ENCODE peak calls at places on chromosomes 2 and 18, in seven cellular contexts. One of them, this sample, is unnamed.

GRCh38 chr2:239548491-239548890 is 147.7 kb upstream of the HDAC4 start:
- DNase-seq in adrenal gland: no peak
- DNase-seq in IMR-90: no peak
- DNase-seq in tibial nerve: no peak
- DNase-seq in testis: no peak
- DNase-seq in GM12891: no peak
- DNase-seq in A549: no peak
- DNase-seq in this sample: no peak

GRCh38 chr18:43514747-43515146 is 237.5 kb upstream of the SYT4 start:
- DNase-seq in adrenal gland: no peak
- DNase-seq in IMR-90: no peak
- DNase-seq in tibial nerve: no peak
- DNase-seq in testis: no peak
- DNase-seq in GM12891: no peak
- DNase-seq in A549: no peak
- DNase-seq in this sample: no peak

GRCh38 chr18:69127844-69128486 is 272.7 kb upstream of the DOK6 start:
- DNase-seq in adrenal gland: no peak
- DNase-seq in IMR-90: no peak
- DNase-seq in tibial nerve: no peak
- DNase-seq in testis: peak; percentile 18
- DNase-seq in GM12891: no peak
- DNase-seq in A549: no peak
- DNase-seq in this sample: no peak

GRCh38 chr2:120344991-120345975 is 653 bp upstream of the INHBB start:
- DNase-seq in adrenal gland: peak; percentile 15
- DNase-seq in IMR-90: no peak
- DNase-seq in tibial nerve: no peak
- DNase-seq in testis: no peak
- DNase-seq in GM12891: peak; percentile 56
- DNase-seq in A549: peak; percentile 29
- DNase-seq in this sample: no peak

GRCh38 chr2:28407131-28407975 is 14.7 kb downstream of the FOSL2 start:
- DNase-seq in adrenal gland: no peak
- DNase-seq in IMR-90: no peak
- DNase-seq in tibial nerve: no peak
- DNase-seq in testis: no peak
- DNase-seq in GM12891: no peak
- DNase-seq in A549: no peak
- DNase-seq in this sample: no peak

GRCh38 chr2:118645891-118646290 is 201.6 kb downstream of the EN1 start:
- DNase-seq in adrenal gland: no peak
- DNase-seq in IMR-90: no peak
- DNase-seq in tibial nerve: no peak
- DNase-seq in testis: no peak
- DNase-seq in GM12891: no peak
- DNase-seq in A549: no peak
- DNase-seq in this sample: no peak

GRCh38 chr18:58505181-58505580 is 123.7 kb downstream of the ALPK2 start:
- DNase-seq in adrenal gland: no peak
- DNase-seq in IMR-90: no peak
- DNase-seq in tibial nerve: no peak
- DNase-seq in testis: no peak
- DNase-seq in GM12891: no peak
- DNase-seq in A549: no peak
- DNase-seq in this sample: no peak

GRCh38 chr2:217316743-217317142 is 456.9 kb upstream of the TNP1 start:
- DNase-seq in adrenal gland: no peak
- DNase-seq in IMR-90: peak; percentile 73
- DNase-seq in tibial nerve: no peak
- DNase-seq in testis: no peak
- DNase-seq in GM12891: peak; percentile 39
- DNase-seq in A549: no peak
- DNase-seq in this sample: no peak

GRCh38 chr2:231204581-231204980 is 6.2 kb downstream of the ARMC9 start:
- DNase-seq in adrenal gland: no peak
- DNase-seq in IMR-90: no peak
- DNase-seq in tibial nerve: no peak
- DNase-seq in testis: no peak
- DNase-seq in GM12891: no peak
- DNase-seq in A549: no peak
- DNase-seq in this sample: no peak

GRCh38 chr2:47336259-47337238 is 66.4 kb upstream of the MSH2 start:
- DNase-seq in adrenal gland: peak; percentile 70
- DNase-seq in IMR-90: peak; percentile 46
- DNase-seq in tibial nerve: no peak
- DNase-seq in testis: peak; percentile 64
- DNase-seq in GM12891: peak; percentile 33
- DNase-seq in A549: no peak
- DNase-seq in this sample: no peak

GRCh38 chr18:48805826-48806535 is 144.8 kb downstream of the SMAD7 start:
- DNase-seq in adrenal gland: no peak
- DNase-seq in IMR-90: no peak
- DNase-seq in tibial nerve: no peak
- DNase-seq in testis: peak; percentile 11
- DNase-seq in GM12891: no peak
- DNase-seq in A549: no peak
- DNase-seq in this sample: no peak

GRCh38 chr2:172829229-172829628 is 93.6 kb downstream of the RAPGEF4 start:
- DNase-seq in adrenal gland: no peak
- DNase-seq in IMR-90: peak; percentile 93
- DNase-seq in tibial nerve: no peak
- DNase-seq in testis: no peak
- DNase-seq in GM12891: no peak
- DNase-seq in A549: peak; percentile 13
- DNase-seq in this sample: peak; percentile 15

DNA sequence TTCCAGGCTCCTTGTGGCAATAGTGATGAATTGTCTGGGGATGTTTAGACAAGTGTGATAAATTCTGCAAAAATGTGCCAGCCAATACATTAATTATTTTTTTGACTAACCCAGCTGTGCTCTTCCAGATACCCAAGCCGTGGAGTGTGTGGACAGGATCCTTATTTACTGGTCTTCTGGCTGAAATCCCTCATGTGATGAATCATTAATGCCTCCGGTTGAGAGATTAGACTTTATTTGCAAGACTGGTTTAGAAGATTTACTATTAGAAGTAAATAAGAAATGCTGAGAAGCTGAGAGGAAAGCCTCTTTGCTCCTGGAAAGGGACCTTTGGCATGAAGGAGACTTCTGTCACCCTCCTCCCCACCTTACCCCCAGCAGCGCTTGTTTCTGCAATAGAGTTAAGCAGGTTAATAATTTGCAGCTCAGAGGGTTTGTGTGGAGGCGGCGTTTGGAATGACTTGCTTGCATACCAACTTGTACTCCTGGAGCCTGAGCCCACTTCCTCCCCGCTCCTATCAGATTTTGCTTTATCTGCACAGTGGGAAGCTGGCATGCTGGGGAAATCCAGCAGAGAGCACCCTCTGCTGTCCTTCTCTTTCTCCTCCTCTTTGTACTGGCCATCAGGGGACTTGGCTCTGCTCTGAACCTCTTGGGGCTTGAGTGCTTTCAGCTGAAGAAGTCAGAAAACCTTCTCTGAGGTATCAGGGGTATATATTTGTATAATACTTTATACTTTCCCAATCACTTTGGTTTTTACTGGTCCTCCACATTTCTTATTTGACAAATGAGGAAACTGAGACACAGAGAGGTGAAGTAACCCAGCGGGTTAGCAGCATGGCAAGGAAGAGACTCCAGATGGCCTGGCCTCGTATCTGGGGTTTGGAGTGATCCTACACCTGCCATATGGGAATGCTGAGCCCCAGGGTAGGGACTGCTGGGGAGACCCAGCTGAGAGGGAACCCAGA is 16.3 kb downstream of the SLC3A1 start:
- DNase-seq in adrenal gland: peak; percentile 51
- DNase-seq in IMR-90: peak; percentile 75
- DNase-seq in tibial nerve: no peak
- DNase-seq in testis: peak; percentile 65
- DNase-seq in GM12891: no peak
- DNase-seq in A549: peak; percentile 99
- DNase-seq in this sample: peak; percentile 38
- TF ChIP-seq POLR2A in adrenal gland: no peak
- TF ChIP-seq POLR2A in IMR-90: no peak
- TF ChIP-seq POLR2A in tibial nerve: no peak
- TF ChIP-seq POLR2A in testis: no peak
- TF ChIP-seq POLR2A in GM12891: no peak
- TF ChIP-seq POLR2A in A549: no peak
- TF ChIP-seq POLR2A in this sample: no peak

GRCh38 chr2:196987298-196987653 is 60.8 kb upstream of the PGAP1 start:
- DNase-seq in adrenal gland: no peak
- DNase-seq in IMR-90: peak; percentile 33
- DNase-seq in tibial nerve: no peak
- DNase-seq in testis: no peak
- DNase-seq in GM12891: no peak
- DNase-seq in A549: no peak
- DNase-seq in this sample: no peak

GRCh38 chr2:196988599-196988998 is 62.1 kb upstream of the PGAP1 start:
- DNase-seq in adrenal gland: no peak
- DNase-seq in IMR-90: no peak
- DNase-seq in tibial nerve: no peak
- DNase-seq in testis: no peak
- DNase-seq in GM12891: no peak
- DNase-seq in A549: no peak
- DNase-seq in this sample: no peak

GRCh38 chr2:196985524-196986183 is 59.1 kb upstream of the PGAP1 start:
- DNase-seq in adrenal gland: no peak
- DNase-seq in IMR-90: no peak
- DNase-seq in tibial nerve: no peak
- DNase-seq in testis: no peak
- DNase-seq in GM12891: no peak
- DNase-seq in A549: no peak
- DNase-seq in this sample: no peak

GRCh38 chr2:196989496-196989895 is 63.0 kb upstream of the PGAP1 start:
- DNase-seq in adrenal gland: no peak
- DNase-seq in IMR-90: no peak
- DNase-seq in tibial nerve: no peak
- DNase-seq in testis: no peak
- DNase-seq in GM12891: no peak
- DNase-seq in A549: no peak
- DNase-seq in this sample: no peak

DNA sequence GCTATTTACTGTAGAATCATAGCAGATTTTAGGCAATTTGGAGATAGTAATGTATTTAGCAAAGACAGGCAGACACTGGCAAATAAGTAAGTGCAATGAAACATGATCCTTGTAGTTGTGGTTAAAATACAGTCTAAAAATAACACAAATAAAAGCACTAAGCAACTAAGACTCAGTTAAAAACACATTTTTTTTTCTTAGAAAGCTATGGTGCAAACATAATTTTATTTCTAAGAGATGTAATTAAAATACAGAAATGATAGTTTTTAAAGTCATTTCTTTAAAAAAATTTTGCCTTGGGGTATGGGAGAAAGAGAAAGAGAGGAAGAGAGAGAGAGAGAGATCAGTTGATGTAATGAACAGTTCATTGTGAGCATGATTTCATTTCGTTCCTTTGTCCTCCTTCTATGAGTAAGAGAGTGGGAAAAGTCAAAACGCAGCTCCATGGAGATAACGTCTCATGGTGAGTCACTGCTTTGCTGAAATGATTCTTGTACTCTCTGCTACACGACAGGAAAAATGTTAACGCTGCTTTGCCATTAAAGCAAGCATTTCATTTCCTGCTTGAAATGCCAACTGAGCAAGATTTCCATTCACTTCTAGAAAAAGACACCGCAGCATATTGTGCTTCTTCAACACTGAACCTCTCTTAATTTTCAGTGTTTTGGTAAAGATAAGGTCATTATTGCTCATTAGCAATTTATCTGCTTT is 61.3 kb upstream of the PGAP1 start:
- DNase-seq in adrenal gland: peak; percentile 75
- DNase-seq in IMR-90: peak; percentile 98
- DNase-seq in tibial nerve: no peak
- DNase-seq in testis: peak; percentile 18
- DNase-seq in GM12891: no peak
- DNase-seq in A549: peak; percentile 85
- DNase-seq in this sample: peak; percentile 51
- TF ChIP-seq POLR2A in adrenal gland: no peak
- TF ChIP-seq POLR2A in IMR-90: no peak
- TF ChIP-seq POLR2A in tibial nerve: no peak
- TF ChIP-seq POLR2A in testis: no peak
- TF ChIP-seq POLR2A in GM12891: no peak
- TF ChIP-seq POLR2A in A549: no peak
- TF ChIP-seq POLR2A in this sample: no peak

DNA sequence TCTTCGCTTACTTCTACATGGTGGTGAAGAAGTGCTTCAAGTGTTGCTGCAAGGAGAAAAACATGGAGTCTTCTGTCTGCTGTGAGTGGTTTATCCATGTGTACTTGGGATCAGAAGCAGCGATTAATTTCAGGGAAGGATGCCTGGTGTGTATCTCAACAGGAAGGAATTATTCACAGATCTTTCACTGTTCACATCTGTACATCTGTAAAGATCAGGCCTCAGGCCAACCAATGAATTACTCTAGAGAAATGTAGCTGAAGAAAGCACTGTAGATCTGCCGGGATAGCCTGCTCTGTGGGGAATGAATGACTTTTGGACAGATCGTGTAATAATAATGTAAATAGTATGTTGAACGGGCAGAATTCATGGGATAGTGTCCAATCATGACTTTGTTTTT is 54.1 kb upstream of the SPP2 start:
- DNase-seq in adrenal gland: no peak
- DNase-seq in IMR-90: peak; percentile 45
- DNase-seq in tibial nerve: no peak
- DNase-seq in testis: no peak
- DNase-seq in GM12891: no peak
- DNase-seq in A549: no peak
- DNase-seq in this sample: no peak
- TF ChIP-seq POLR2A in adrenal gland: no peak
- TF ChIP-seq POLR2A in IMR-90: no peak
- TF ChIP-seq POLR2A in tibial nerve: no peak
- TF ChIP-seq POLR2A in testis: no peak
- TF ChIP-seq POLR2A in GM12891: no peak
- TF ChIP-seq POLR2A in A549: no peak
- TF ChIP-seq POLR2A in this sample: no peak

GRCh38 chr2:26724004-26724750 is 31.7 kb downstream of the KCNK3 start:
- DNase-seq in adrenal gland: peak; percentile 96
- DNase-seq in IMR-90: peak; percentile 80
- DNase-seq in tibial nerve: no peak
- DNase-seq in testis: peak; percentile 84
- DNase-seq in GM12891: no peak
- DNase-seq in A549: peak; percentile 98
- DNase-seq in this sample: peak; percentile 96

GRCh38 chr2:26723475-26723874 is 31.0 kb downstream of the KCNK3 start:
- DNase-seq in adrenal gland: peak; percentile 16
- DNase-seq in IMR-90: no peak
- DNase-seq in tibial nerve: no peak
- DNase-seq in testis: no peak
- DNase-seq in GM12891: no peak
- DNase-seq in A549: no peak
- DNase-seq in this sample: no peak

GRCh38 chr2:26722328-26722727 is 29.8 kb downstream of the KCNK3 start:
- DNase-seq in adrenal gland: no peak
- DNase-seq in IMR-90: no peak
- DNase-seq in tibial nerve: no peak
- DNase-seq in testis: no peak
- DNase-seq in GM12891: no peak
- DNase-seq in A549: no peak
- DNase-seq in this sample: no peak

GRCh38 chr2:26721267-26722032 is 28.9 kb downstream of the KCNK3 start:
- DNase-seq in adrenal gland: no peak
- DNase-seq in IMR-90: no peak
- DNase-seq in tibial nerve: no peak
- DNase-seq in testis: peak; percentile 57
- DNase-seq in GM12891: no peak
- DNase-seq in A549: peak; percentile 94
- DNase-seq in this sample: no peak

GRCh38 chr2:26722911-26723310 is 30.4 kb downstream of the KCNK3 start:
- DNase-seq in adrenal gland: peak; percentile 39
- DNase-seq in IMR-90: no peak
- DNase-seq in tibial nerve: no peak
- DNase-seq in testis: no peak
- DNase-seq in GM12891: no peak
- DNase-seq in A549: no peak
- DNase-seq in this sample: no peak
- TF ChIP-seq POLR2A in adrenal gland: no peak
- TF ChIP-seq POLR2A in IMR-90: no peak
- TF ChIP-seq POLR2A in tibial nerve: no peak
- TF ChIP-seq POLR2A in testis: no peak
- TF ChIP-seq POLR2A in GM12891: no peak
- TF ChIP-seq POLR2A in A549: no peak
- TF ChIP-seq POLR2A in this sample: no peak

This sample was measured in H54.